ENCODE peak calls at places on chromosomes 11 and 22, in four cellular contexts. S is hepatocyte; X is neural crest cell; A is activated CD8-positive, alpha-beta T cell treated with anti-CD3 and anti-CD28 coated beads for 36 hours. Y is an unnamed sample.

GRCh38 chr11:72719144-72719543 is 33.1 kb downstream of the ARAP1 start:
- DNase-seq in X (no peak), S (no peak), A (peak; percentile 39), Y (no peak)

GRCh38 chr11:62876712-62877111 is 4.0 kb upstream of the SLC3A2 start:
- DNase-seq in X (no peak), A (no peak), S (no peak), Y (no peak)

GRCh38 chr11:35649984-35650383 is 12.6 kb upstream of the TRIM44 start:
- DNase-seq in S (no peak), X (no peak), A (peak; percentile 6), Y (no peak)

GRCh38 chr11:14449302-14449714 is 50.3 kb downstream of the COPB1 start:
- DNase-seq in S (no peak), A (no peak), X (no peak), Y (no peak)

GRCh38 chr11:109795234-109795633 is 298.0 kb upstream of the ZC3H12C start:
- DNase-seq in A (no peak), X (no peak), S (peak; percentile 5), Y (no peak)

GRCh38 chr11:15800121-15800800 is 556.1 kb downstream of the SOX6 start:
- DNase-seq in A (peak; percentile 7), S (peak; percentile 19), X (no peak), Y (no peak)

GRCh38 chr22:42915980-42916765 is 59.1 kb upstream of the ARFGAP3 start:
- DNase-seq in X (no peak), A (no peak), S (peak; percentile 64), Y (no peak)

GRCh38 chr22:25898707-25899365 is 156.8 kb downstream of the MYO18B start:
- DNase-seq in S (peak; percentile 14), A (peak; percentile 2), X (peak; percentile 14), Y (no peak)

GRCh38 chr11:131370901-131371790 is 731 bp downstream of the NTM start:
- DNase-seq in S (no peak), A (no peak), X (no peak), Y (no peak)

GRCh38 chr11:69060005-69060404 is 11.3 kb downstream of the TPCN2 start:
- DNase-seq in A (no peak), X (no peak), S (no peak), Y (no peak)

GRCh38 chr11:129402196-129402595 is 26.5 kb downstream of the BARX2 start:
- DNase-seq in X (no peak), S (no peak), A (no peak), Y (no peak)

GRCh38 chr22:48756146-48757111 is 1071.2 kb downstream of the BRD1 start:
- DNase-seq in A (no peak), S (peak; percentile 3), X (no peak), Y (peak; percentile 10)

GRCh38 chr11:64357904-64358535 is 942 bp upstream of the RPS6KA4 start:
- DNase-seq in S (peak; percentile 73), A (peak; percentile 82), X (no peak), Y (no peak)

GRCh38 chr22:45804986-45805325 is 133.3 kb downstream of the ATXN10 start:
- DNase-seq in A (no peak), S (no peak), X (no peak), Y (no peak)

GRCh38 chr11:134616048-134616447 is 204.0 kb upstream of the B3GAT1 start:
- DNase-seq in A (no peak), X (no peak), S (no peak), Y (no peak)

GRCh38 chr11:65496304-65497140 is 2.3 kb upstream of the MALAT1 start:
- DNase-seq in X (no peak), A (no peak), S (peak; percentile 24), Y (peak; percentile 19)

GRCh38 chr11:9808943-9809342 is 145.1 kb downstream of the SWAP70 start:
- DNase-seq in S (no peak), X (no peak), A (no peak), Y (no peak)

DNA sequence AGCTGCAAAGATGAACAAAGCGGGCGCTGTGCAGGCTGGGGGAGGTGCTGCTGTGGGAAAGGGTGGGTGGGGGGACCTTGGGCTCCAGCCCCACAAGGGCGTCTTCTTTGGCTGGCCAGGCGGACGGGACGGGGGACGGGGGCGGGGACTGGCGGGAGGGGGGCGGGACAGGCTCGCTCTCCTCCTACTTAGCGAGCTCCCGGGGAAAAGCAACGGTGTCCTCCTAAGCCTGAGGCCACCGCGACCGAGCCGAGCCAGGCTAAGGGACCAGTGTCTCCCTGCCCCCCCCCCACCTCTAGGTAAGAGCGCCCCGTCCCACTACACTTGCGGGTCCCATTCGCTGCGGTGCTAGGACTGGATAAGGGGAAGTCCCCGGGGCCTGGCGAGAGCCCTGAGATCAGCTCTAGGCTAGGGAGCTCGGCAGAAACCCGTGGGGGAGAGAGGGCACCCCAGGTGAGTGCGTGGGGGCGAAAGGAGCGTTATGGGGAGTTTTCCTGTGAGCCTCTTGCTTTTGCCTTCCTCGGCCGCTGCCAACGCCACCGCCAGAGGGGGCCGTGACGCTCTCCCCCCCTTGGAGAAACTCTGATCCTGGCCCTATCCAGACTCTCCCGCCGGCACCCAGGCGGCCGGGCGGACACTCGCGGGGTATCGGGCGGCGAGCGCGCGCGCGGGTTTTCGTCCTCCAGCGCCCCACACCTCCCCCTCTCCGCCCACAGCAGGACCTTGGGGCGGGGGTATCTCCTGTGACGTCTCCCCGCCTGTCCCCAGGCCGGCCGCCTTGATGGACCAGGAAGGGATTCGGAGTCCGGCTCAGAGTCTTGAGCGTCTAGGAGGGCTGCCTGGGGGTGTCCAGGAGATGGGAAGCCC is at the start of gene PHLDB1:
- DNase-seq in X (peak; percentile 52), A (peak; percentile 61), S (peak; percentile 68), Y (no peak)
- TF ChIP-seq CTCF in X (peak; percentile 61), A (peak; percentile 45), S (peak; percentile 49), Y (no peak)

DNA sequence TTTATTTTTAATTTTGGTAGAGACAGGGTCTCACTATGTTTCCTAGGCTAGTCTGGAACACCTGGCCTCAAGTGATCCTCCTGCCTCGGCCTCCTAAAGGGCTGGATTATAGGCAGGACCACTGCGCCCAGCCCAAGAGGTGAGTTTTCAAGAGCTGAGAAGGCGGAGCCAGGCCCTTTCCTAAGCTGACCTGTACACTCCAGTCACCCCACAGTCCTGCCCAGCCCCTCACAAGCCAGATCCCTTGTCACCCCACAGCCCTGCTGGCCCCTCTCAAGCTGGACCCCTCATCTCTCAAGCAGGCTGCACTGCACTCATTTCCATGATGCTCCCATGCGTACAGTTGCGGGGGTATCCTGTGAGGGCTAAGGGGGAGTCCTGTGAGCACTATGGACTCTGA is 2.9 kb downstream of the DENND6B start:
- DNase-seq in S (peak; percentile 3), X (no peak), A (no peak), Y (no peak)
- TF ChIP-seq CTCF in S (no peak), X (no peak), A (no peak), Y (no peak)

GRCh38 chr22:20130319-20130718 is 1.3 kb upstream of the ZDHHC8 start:
- DNase-seq in S (no peak), X (no peak), A (peak; percentile 35), Y (no peak)

GRCh38 chr22:20127869-20128618 is 3.6 kb upstream of the ZDHHC8 start:
- DNase-seq in X (no peak), A (no peak), S (no peak), Y (no peak)

GRCh38 chr22:20128619-20128901 is 3.0 kb upstream of the ZDHHC8 start:
- DNase-seq in A (no peak), S (no peak), X (no peak), Y (no peak)

GRCh38 chr22:20129747-20130014 is 1.9 kb upstream of the ZDHHC8 start:
- DNase-seq in S (no peak), A (no peak), X (no peak), Y (no peak)

GRCh38 chr22:20128902-20129746 is 2.5 kb upstream of the ZDHHC8 start:
- DNase-seq in X (peak; percentile 41), S (no peak), A (peak; percentile 72), Y (no peak)
- TF ChIP-seq CTCF in X (peak; percentile 51), S (peak; percentile 27), A (peak; percentile 63), Y (no peak)

GRCh38 chr11:123475478-123475877 is 45.4 kb downstream of the GRAMD1B start:
- DNase-seq in A (no peak), X (peak; percentile 10), S (peak; percentile 62), Y (no peak)
- TF ChIP-seq CTCF in A (no peak), X (peak; percentile 49), S (peak; percentile 47), Y (no peak)